ENCODE peak calls at places on chromosomes 12 and 14, in ten cellular contexts. A, R, B, W, O, P, J, G, F and S are unnamed samples.

GRCh38 chr12:67989184-67989965 is at the start of gene IFNG-AS1:
- DNase-seq in B (no peak), P (no peak), R (no peak), A (no peak), O (peak), G (no peak), J (no peak), F (no peak), W (no peak), S (no peak)

GRCh38 chr12:41943671-41944070 is 201.0 kb downstream of the GXYLT1 start:
- DNase-seq in G (no peak), O (no peak), A (no peak), R (no peak), B (no peak), J (no peak), F (no peak), P (no peak), W (no peak), S (peak)

GRCh38 chr12:52369220-52369619 is 1.9 kb upstream of the KRT85 start:
- DNase-seq in P (no peak), J (no peak), R (no peak), G (no peak), O (no peak), W (no peak), B (no peak), F (no peak), A (no peak), S (no peak)

GRCh38 chr14:101294136-101294535 is 267.2 kb upstream of the DIO3 start:
- DNase-seq in A (no peak), P (no peak), W (no peak), J (no peak), R (no peak), F (no peak), O (no peak), B (no peak), G (no peak), S (no peak)

GRCh38 chr12:105083551-105084105 is 630 bp downstream of the ALDH1L2 start:
- DNase-seq in R (peak), A (peak), F (no peak), B (peak), G (no peak), O (no peak), W (peak), J (no peak), P (peak), S (peak)

GRCh38 chr14:22607291-22607690 is 9.2 kb downstream of the ABHD4 start:
- DNase-seq in R (no peak), P (no peak), F (no peak), W (no peak), O (no peak), B (no peak), G (no peak), J (no peak), A (no peak), S (no peak)

GRCh38 chr12:15001733-15002471 is 29.1 kb downstream of the PDE6H start:
- DNase-seq in R (peak), F (no peak), P (no peak), A (no peak), W (no peak), G (no peak), B (peak), O (no peak), J (no peak), S (peak)

GRCh38 chr14:69518341-69519101 is 34.0 kb downstream of the PLEKHD1 start:
- DNase-seq in P (no peak), B (no peak), W (no peak), A (no peak), O (no peak), G (no peak), J (no peak), F (no peak), R (no peak), S (no peak)

GRCh38 chr12:47946413-47947107 is 16.8 kb upstream of the TMEM106C start:
- DNase-seq in A (no peak), F (no peak), B (no peak), R (no peak), G (no peak), J (no peak), P (no peak), W (no peak), O (no peak), S (no peak)

GRCh38 chr12:39227218-39227617 is 215.7 kb downstream of the KIF21A start:
- DNase-seq in P (no peak), A (no peak), W (no peak), B (no peak), F (no peak), J (no peak), R (no peak), O (no peak), G (no peak), S (peak)

GRCh38 chr12:67070307-67070600 is 198.9 kb upstream of the CAND1 start:
- DNase-seq in J (no peak), P (peak), O (no peak), F (no peak), R (no peak), A (no peak), W (no peak), B (no peak), G (no peak), S (no peak)

GRCh38 chr12:132561784-132562156 is 48.6 kb downstream of the LRCOL1 start:
- DNase-seq in J (no peak), F (no peak), G (peak), W (peak), A (no peak), O (no peak), R (no peak), P (no peak), B (peak), S (no peak)

GRCh38 chr12:129961111-129961510 is 57.3 kb upstream of the TMEM132D start:
- DNase-seq in R (no peak), O (no peak), A (no peak), P (no peak), F (no peak), W (no peak), B (no peak), J (no peak), G (no peak), S (peak)

GRCh38 chr12:6124411-6125151 is at the start of gene VWF:
- DNase-seq in O (no peak), R (no peak), J (no peak), F (no peak), B (no peak), G (no peak), A (no peak), P (no peak), W (peak), S (no peak)

GRCh38 chr12:56358836-56359532 is 923 bp downstream of the STAT2 start:
- DNase-seq in J (no peak), W (peak), A (no peak), R (no peak), B (no peak), P (no peak), F (peak), G (no peak), O (no peak), S (peak)

GRCh38 chr12:107775093-107775721 is 703 bp downstream of the ASCL4 start:
- DNase-seq in J (no peak), R (no peak), A (no peak), G (no peak), P (peak), B (peak), O (no peak), W (peak), F (no peak), S (no peak)

GRCh38 chr12:57700317-57700716 is 6.4 kb downstream of the OS9 start:
- DNase-seq in P (no peak), O (no peak), G (no peak), A (no peak), J (no peak), F (no peak), R (no peak), W (no peak), B (no peak), S (no peak)

GRCh38 chr12:132554857-132555630 is 55.3 kb downstream of the LRCOL1 start:
- DNase-seq in J (no peak), R (no peak), F (no peak), G (peak), P (no peak), W (peak), B (no peak), A (no peak), O (peak), S (no peak)

GRCh38 chr14:24481622-24482324 is 26.3 kb downstream of the CMA1 start:
- DNase-seq in B (peak), R (no peak), A (peak), J (no peak), O (peak), G (peak), F (no peak), W (peak), P (peak), S (no peak)

GRCh38 chr12:40583743-40584142 is 108.5 kb upstream of the CNTN1 start:
- DNase-seq in A (no peak), R (no peak), J (no peak), G (no peak), B (no peak), P (no peak), F (no peak), O (no peak), W (no peak), S (no peak)

GRCh38 chr12:4540633-4541032 is 1.9 kb downstream of the RAD51AP1 start:
- DNase-seq in R (no peak), J (no peak), W (no peak), O (no peak), A (no peak), B (no peak), F (no peak), P (no peak), G (no peak), S (no peak)

GRCh38 chr14:103100281-103101121 is 6.0 kb downstream of the EXOC3L4 start:
- DNase-seq in B (no peak), J (no peak), W (no peak), G (no peak), R (no peak), F (no peak), A (no peak), O (no peak), P (no peak), S (no peak)

GRCh38 chr12:76685246-76685678 is 78.7 kb upstream of the ZDHHC17 start:
- DNase-seq in R (peak), O (no peak), B (peak), A (peak), J (no peak), G (no peak), W (peak), F (no peak), P (no peak), S (peak)

GRCh38 chr12:120229071-120229582 is 28.2 kb upstream of the RPLP0 start:
- DNase-seq in G (no peak), B (peak), A (peak), P (no peak), O (no peak), W (no peak), F (no peak), J (no peak), R (no peak), S (no peak)

GRCh38 chr14:106051790-106052189 is 525.4 kb downstream of the TMEM121 start:
- DNase-seq in P (no peak), F (no peak), A (no peak), B (no peak), W (no peak), R (no peak), G (no peak), J (no peak), O (no peak), S (no peak)

GRCh38 chr12:46438719-46439319 is 66.2 kb upstream of the SLC38A2 start:
- DNase-seq in O (no peak), G (no peak), W (peak), R (no peak), J (no peak), A (no peak), B (no peak), F (no peak), P (no peak), S (no peak)

GRCh38 chr12:55188974-55189556 is 31.8 kb upstream of the OR10A7 start:
- DNase-seq in A (peak), W (peak), R (peak), F (peak), G (no peak), J (no peak), O (peak), P (no peak), B (peak), S (peak)

GRCh38 chr14:47929334-47929733 is 253.9 kb upstream of the MDGA2 start:
- DNase-seq in R (no peak), A (no peak), O (no peak), B (no peak), F (no peak), P (no peak), J (no peak), W (no peak), G (no peak), S (no peak)

GRCh38 chr14:73634333-73634833 is 10.4 kb upstream of the DNAL1 start:
- DNase-seq in W (peak), G (no peak), A (peak), R (no peak), B (peak), F (no peak), J (no peak), O (no peak), P (no peak), S (no peak)

GRCh38 chr12:89033062-89033461 is 319.2 kb downstream of the DUSP6 start:
- DNase-seq in W (no peak), A (no peak), B (no peak), O (no peak), R (no peak), P (no peak), G (no peak), F (no peak), J (no peak), S (no peak)

GRCh38 chr14:95730126-95730525 is 16.2 kb upstream of the TCL1A start:
- DNase-seq in O (no peak), B (no peak), J (no peak), F (no peak), A (no peak), P (no peak), G (no peak), R (no peak), W (no peak), S (no peak)

GRCh38 chr14:21093769-21094681 is 4.4 kb downstream of the ZNF219 start:
- DNase-seq in B (peak), O (no peak), R (no peak), G (no peak), J (no peak), W (no peak), F (no peak), P (peak), A (peak), S (peak)